ENCODE peak calls at places on chromosome 6, in five cellular contexts. A, Q, O, Y and U are unnamed samples.
A peak's percentile ranks its signal among the peaks of the same experiment; 100 is the strongest.

GRCh38 chr6:25963426-25964123 is 973 bp downstream of the TRIM38 start:
- DNase-seq in Y (no peak), A (no peak), Q (peak; percentile 27), O (peak; percentile 27), U (no peak)

GRCh38 chr6:63764318-63764916 is 128.8 kb downstream of the PHF3 start:
- DNase-seq in Q (peak; percentile 73), O (peak; percentile 79), Y (no peak), A (peak; percentile 58), U (no peak)

GRCh38 chr6:7701212-7701834 is 24.6 kb upstream of the BMP6 start:
- DNase-seq in Y (no peak), A (peak; percentile 20), Q (no peak), O (peak; percentile 32), U (peak; percentile 74)

GRCh38 chr6:143197377-143197776 is 136.7 kb downstream of the AIG1 start:
- DNase-seq in O (no peak), Y (no peak), A (no peak), Q (peak; percentile 40), U (no peak)

GRCh38 chr6:137283940-137284910 is 65.0 kb upstream of the IFNGR1 start:
- DNase-seq in Y (no peak), O (no peak), A (no peak), Q (no peak), U (no peak)

GRCh38 chr6:56372621-56373020 is 125.2 kb upstream of the COL21A1 start:
- DNase-seq in A (no peak), Q (peak; percentile 74), Y (no peak), O (no peak), U (no peak)

GRCh38 chr6:133241901-133242760 is 974 bp downstream of the EYA4 start:
- DNase-seq in Q (peak; percentile 22), O (no peak), A (no peak), Y (peak; percentile 29), U (no peak)

GRCh38 chr6:152636675-152637421 is at the start of gene SYNE1:
- DNase-seq in Q (peak; percentile 14), Y (no peak), O (no peak), A (no peak), U (peak; percentile 49)

GRCh38 chr6:108174371-108175175 is 8.8 kb downstream of the NR2E1 start:
- DNase-seq in Q (peak; percentile 51), Y (no peak), A (no peak), O (peak; percentile 39), U (no peak)

GRCh38 chr6:2993755-2994317 is 5.9 kb upstream of the NQO2 start:
- DNase-seq in O (peak; percentile 31), Q (no peak), Y (no peak), A (no peak), U (no peak)

GRCh38 chr6:74609857-74610256 is 596.0 kb downstream of the COL12A1 start:
- DNase-seq in Y (no peak), A (no peak), O (no peak), Q (peak; percentile 52), U (no peak)

GRCh38 chr6:101626264-101626663 is 232.8 kb downstream of the GRIK2 start:
- DNase-seq in Q (no peak), A (no peak), O (no peak), Y (no peak), U (no peak)

GRCh38 chr6:14986370-14986769 is 259.5 kb upstream of the JARID2 start:
- DNase-seq in Q (no peak), Y (no peak), O (no peak), A (no peak), U (no peak)

GRCh38 chr6:33705268-33705885 is 6.1 kb downstream of the UQCC2 start:
- DNase-seq in Q (no peak), Y (no peak), O (no peak), A (no peak), U (no peak)

GRCh38 chr6:105433723-105434122 is 30.8 kb upstream of the PREP start:
- DNase-seq in O (no peak), Y (no peak), A (no peak), Q (no peak), U (no peak)

GRCh38 chr6:34302929-34303328 is 54.1 kb upstream of the SMIM29 start:
- DNase-seq in Y (no peak), O (no peak), A (no peak), Q (no peak), U (no peak)

GRCh38 chr6:25050356-25050755 is 114.6 kb upstream of the RIPOR2 start:
- DNase-seq in A (peak; percentile 86), Y (no peak), O (no peak), Q (peak; percentile 30), U (peak; percentile 62)

GRCh38 chr6:25902071-25902470 is 28.0 kb upstream of the SLC17A3 start:
- DNase-seq in O (no peak), Y (no peak), Q (no peak), A (no peak), U (no peak)